ENCODE peak calls at places on chromosome 10, in six cellular contexts. G, Z, J, B, S and T are unnamed samples.

GRCh38 chr10:101536800-101537199 is 51.3 kb downstream of the POLL start:
- DNase-seq in J (peak; percentile 34), Z (no peak), G (no peak), S (no peak), B (no peak), T (no peak)

GRCh38 chr10:60434418-60435046 is 44.9 kb upstream of the ANK3 start:
- DNase-seq in J (peak; percentile 15), G (no peak), Z (no peak), S (peak; percentile 58), B (peak; percentile 63), T (peak; percentile 35)

GRCh38 chr10:77501846-77502251 is 135.8 kb downstream of the KCNMA1 start:
- DNase-seq in B (no peak), S (no peak), J (no peak), Z (no peak), G (no peak), T (no peak)

GRCh38 chr10:51907342-51907741 is 207.9 kb upstream of the CSTF2T start:
- DNase-seq in G (no peak), S (no peak), J (no peak), Z (no peak), B (no peak), T (no peak)

GRCh38 chr10:99532687-99533495 is at the start of gene NKX2-3:
- DNase-seq in G (no peak), J (no peak), Z (no peak), B (peak; percentile 94), S (no peak), T (peak; percentile 96)

GRCh38 chr10:649798-650690 is 39.4 kb downstream of the DIP2C start:
- DNase-seq in J (peak; percentile 90), S (no peak), B (peak; percentile 46), Z (no peak), G (no peak), T (no peak)

GRCh38 chr10:97336942-97337719 is 2.6 kb upstream of the FRAT2 start:
- DNase-seq in J (no peak), S (peak; percentile 48), G (no peak), B (peak; percentile 87), Z (no peak), T (peak; percentile 31)

GRCh38 chr10:59176241-59177030 is at the start of gene PHYHIPL:
- DNase-seq in B (peak; percentile 81), Z (no peak), J (peak; percentile 50), S (peak; percentile 85), G (no peak), T (peak; percentile 77)

GRCh38 chr10:61763778-61764177 is 101.0 kb downstream of the CABCOCO1 start:
- DNase-seq in S (no peak), Z (no peak), J (no peak), B (no peak), G (no peak), T (no peak)

GRCh38 chr10:89458289-89458688 is 43.9 kb downstream of the IFIT5 start:
- DNase-seq in B (no peak), G (no peak), J (no peak), S (no peak), Z (no peak), T (no peak)

GRCh38 chr10:69685802-69686585 is 55.9 kb downstream of the FAM241B start:
- DNase-seq in J (no peak), S (no peak), Z (no peak), G (no peak), B (no peak), T (peak; percentile 47)